ENCODE peak calls at places on chromosomes 3 and 15, in ten cellular contexts. One of them, this sample, is unnamed.

GRCh38 chr15:58676766-58677165 is 72.7 kb downstream of the ADAM10 start:
- DNase-seq in fibroblast of lung: no peak
- DNase-seq in RWPE1: no peak
- DNase-seq in endothelial cell: no peak
- DNase-seq in mucosa of descending colon: no peak
- DNase-seq in RCC 7860: no peak
- DNase-seq in H7: no peak
- DNase-seq in H4: no peak
- DNase-seq in LoVo: no peak
- DNase-seq in left cardiac atrium: no peak
- DNase-seq in this sample: no peak

GRCh38 chr3:32177702-32178198 is 60.7 kb upstream of the CMTM8 start:
- DNase-seq in fibroblast of lung: peak; percentile 72
- DNase-seq in RWPE1: peak; percentile 49
- DNase-seq in endothelial cell: peak; percentile 76
- DNase-seq in mucosa of descending colon: peak; percentile 85
- DNase-seq in RCC 7860: peak; percentile 48
- DNase-seq in H7: peak; percentile 66
- DNase-seq in H4: peak; percentile 84
- DNase-seq in LoVo: peak; percentile 60
- DNase-seq in left cardiac atrium: peak; percentile 63
- DNase-seq in this sample: peak; percentile 48

GRCh38 chr3:52245322-52246263 is at the start of gene PPM1M:
- DNase-seq in fibroblast of lung: peak; percentile 48
- DNase-seq in RWPE1: peak; percentile 39
- DNase-seq in endothelial cell: peak; percentile 65
- DNase-seq in mucosa of descending colon: peak; percentile 56
- DNase-seq in RCC 7860: no peak
- DNase-seq in H7: peak; percentile 95
- DNase-seq in H4: no peak
- DNase-seq in LoVo: peak; percentile 43
- DNase-seq in left cardiac atrium: peak; percentile 62
- DNase-seq in this sample: peak; percentile 65

GRCh38 chr15:68228143-68228970 is 1.2 kb downstream of the CLN6 start:
- DNase-seq in fibroblast of lung: peak; percentile 23
- DNase-seq in RWPE1: no peak
- DNase-seq in endothelial cell: no peak
- DNase-seq in mucosa of descending colon: peak; percentile 24
- DNase-seq in RCC 7860: no peak
- DNase-seq in H7: no peak
- DNase-seq in H4: no peak
- DNase-seq in LoVo: no peak
- DNase-seq in left cardiac atrium: peak; percentile 15
- DNase-seq in this sample: peak; percentile 43

GRCh38 chr15:78454992-78455391 is 17.0 kb downstream of the IREB2 start:
- DNase-seq in fibroblast of lung: no peak
- DNase-seq in RWPE1: no peak
- DNase-seq in endothelial cell: no peak
- DNase-seq in mucosa of descending colon: peak; percentile 16
- DNase-seq in RCC 7860: no peak
- DNase-seq in H7: no peak
- DNase-seq in H4: no peak
- DNase-seq in LoVo: no peak
- DNase-seq in left cardiac atrium: no peak
- DNase-seq in this sample: no peak

GRCh38 chr15:64979252-64979710 is 10.4 kb downstream of the SPG21 start:
- DNase-seq in fibroblast of lung: no peak
- DNase-seq in RWPE1: no peak
- DNase-seq in endothelial cell: no peak
- DNase-seq in mucosa of descending colon: no peak
- DNase-seq in RCC 7860: no peak
- DNase-seq in H7: peak; percentile 78
- DNase-seq in H4: no peak
- DNase-seq in LoVo: no peak
- DNase-seq in left cardiac atrium: no peak
- DNase-seq in this sample: no peak

GRCh38 chr3:194250104-194251002 is 100.8 kb downstream of the CPN2 start:
- DNase-seq in fibroblast of lung: peak; percentile 60
- DNase-seq in RWPE1: no peak
- DNase-seq in endothelial cell: no peak
- DNase-seq in mucosa of descending colon: peak; percentile 61
- DNase-seq in RCC 7860: no peak
- DNase-seq in H7: peak; percentile 20
- DNase-seq in H4: no peak
- DNase-seq in LoVo: no peak
- DNase-seq in left cardiac atrium: peak; percentile 84
- DNase-seq in this sample: peak; percentile 55

GRCh38 chr15:99120050-99120777 is 15.3 kb downstream of the SYNM start:
- DNase-seq in fibroblast of lung: no peak
- DNase-seq in RWPE1: no peak
- DNase-seq in endothelial cell: no peak
- DNase-seq in mucosa of descending colon: no peak
- DNase-seq in RCC 7860: no peak
- DNase-seq in H7: no peak
- DNase-seq in H4: no peak
- DNase-seq in LoVo: no peak
- DNase-seq in left cardiac atrium: no peak
- DNase-seq in this sample: no peak

GRCh38 chr3:150787741-150788370 is 24.9 kb upstream of the SIAH2 start:
- DNase-seq in fibroblast of lung: peak; percentile 64
- DNase-seq in RWPE1: peak; percentile 49
- DNase-seq in endothelial cell: peak; percentile 88
- DNase-seq in mucosa of descending colon: peak; percentile 94
- DNase-seq in RCC 7860: peak; percentile 26
- DNase-seq in H7: peak; percentile 66
- DNase-seq in H4: peak; percentile 80
- DNase-seq in LoVo: peak; percentile 68
- DNase-seq in left cardiac atrium: peak; percentile 89
- DNase-seq in this sample: peak; percentile 64

This sample was measured in AG08395.